ENCODE peak calls at places on chromosomes 16 and 17, in six cellular contexts. H, S, L, I, B and T are unnamed samples.
A peak's percentile ranks its signal among the peaks of the same experiment; 100 is the strongest.

GRCh38 chr17:46819906-46820351 is 1.4 kb upstream of the WNT3 start:
- DNase-seq in H (no peak), B (no peak), L (no peak), S (no peak), I (no peak), T (peak; percentile 74)

GRCh38 chr17:21297597-21297996 is 13.1 kb downstream of the MAP2K3 start:
- DNase-seq in H (no peak), I (no peak), B (no peak), S (no peak), L (no peak), T (no peak)

GRCh38 chr16:30786936-30787612 is at the start of gene ZNF629:
- DNase-seq in I (peak; percentile 77), H (peak; percentile 57), L (peak; percentile 44), B (peak; percentile 58), S (no peak), T (peak; percentile 77)

GRCh38 chr17:7579839-7580630 is 597 bp downstream of the CD68 start:
- DNase-seq in S (no peak), L (no peak), B (no peak), I (no peak), H (no peak), T (peak; percentile 18)

GRCh38 chr17:2016494-2016893 is 8.6 kb downstream of the RTN4RL1 start:
- DNase-seq in S (no peak), I (no peak), B (no peak), L (no peak), H (no peak), T (no peak)

GRCh38 chr17:12789075-12789975 is at the start of gene ARHGAP44:
- DNase-seq in B (no peak), L (peak; percentile 6), S (peak; percentile 5), H (peak; percentile 34), I (peak; percentile 53), T (peak; percentile 85)

GRCh38 chr17:39235555-39236221 is 9.9 kb upstream of the STAC2 start:
- DNase-seq in S (peak; percentile 67), H (no peak), L (no peak), B (peak; percentile 68), I (peak; percentile 62), T (peak; percentile 93)

GRCh38 chr17:70195091-70195490 is 25.8 kb downstream of the KCNJ2 start:
- DNase-seq in B (no peak), I (no peak), H (no peak), S (no peak), L (no peak), T (no peak)